ENCODE peak calls at places on chromosomes 16 and 17, in four cellular contexts. I is GM12878, W is K562, J is HL-60. B is an unnamed sample.

GRCh38 chr16:70751593-70751992 is 49.4 kb downstream of the VAC14 start:
- DNase-seq in W (no peak), I (no peak), J (no peak), B (no peak)

GRCh38 chr17:80832266-80832676 is 159.4 kb upstream of the CHMP6 start:
- DNase-seq in W (peak; percentile 58), I (no peak), J (no peak), B (no peak)

GRCh38 chr17:67548693-67549092 is 169.0 kb upstream of the NOL11 start:
- DNase-seq in I (no peak), J (no peak), W (no peak), B (no peak)

GRCh38 chr16:51577621-51578303 is 426.7 kb upstream of the SALL1 start:
- DNase-seq in W (no peak), I (peak; percentile 20), J (no peak), B (no peak)

GRCh38 chr16:1349351-1349750 is 2.3 kb downstream of the TSR3 start:
- DNase-seq in J (no peak), W (no peak), I (no peak), B (no peak)

GRCh38 chr16:65769055-65769465 is 597.4 kb upstream of the CDH5 start:
- DNase-seq in W (peak; percentile 45), I (no peak), J (peak; percentile 76), B (no peak)

GRCh38 chr17:5585814-5586558 is 1.7 kb upstream of the NLRP1 start:
- DNase-seq in J (no peak), W (peak; percentile 5), I (peak; percentile 51), B (no peak)

GRCh38 chr17:37555386-37555785 is 53.8 kb downstream of the SYNRG start:
- DNase-seq in J (no peak), W (no peak), I (no peak), B (no peak)

GRCh38 chr16:66481943-66482390 is 54.9 kb downstream of the BEAN1 start:
- DNase-seq in W (no peak), J (no peak), I (no peak), B (no peak)

GRCh38 chr16:28081391-28081790 is 17.9 kb upstream of the GSG1L start:
- DNase-seq in J (no peak), W (no peak), I (no peak), B (no peak)

GRCh38 chr16:65905326-65905725 is 461.2 kb upstream of the CDH5 start:
- DNase-seq in W (no peak), I (no peak), J (no peak), B (no peak)

GRCh38 chr16:81467072-81467471 is 22.5 kb downstream of the CMIP start:
- DNase-seq in I (no peak), W (no peak), J (no peak), B (no peak)

GRCh38 chr17:40556198-40556661 is 9.0 kb downstream of the CCR7 start:
- DNase-seq in I (no peak), J (no peak), W (no peak), B (no peak)

GRCh38 chr16:87380403-87380802 is 3.2 kb downstream of the FBXO31 start:
- DNase-seq in W (no peak), I (peak; percentile 17), J (no peak), B (no peak)

GRCh38 chr17:82806645-82807044 is 33.2 kb downstream of the ZNF750 start:
- DNase-seq in I (no peak), J (no peak), W (no peak), B (no peak)

GRCh38 chr17:64221679-64222078 is 41.4 kb downstream of the TEX2 start:
- DNase-seq in I (no peak), W (no peak), J (no peak), B (no peak)

GRCh38 chr17:8710766-8711165 is 33.9 kb downstream of the CCDC42 start:
- DNase-seq in J (no peak), W (no peak), I (no peak), B (no peak)

GRCh38 chr17:77332034-77332971 is 191.5 kb downstream of the SEC14L1 start:
- DNase-seq in W (no peak), I (no peak), J (no peak), B (no peak)

GRCh38 chr17:77330602-77331081 is 189.9 kb downstream of the SEC14L1 start:
- DNase-seq in J (no peak), W (no peak), I (no peak), B (no peak)

GRCh38 chr17:77331161-77331864 is 190.5 kb downstream of the SEC14L1 start:
- DNase-seq in I (peak; percentile 75), J (peak; percentile 94), W (peak; percentile 83), B (peak; percentile 93)

GRCh38 chr17:77329741-77330531 is 189.2 kb downstream of the SEC14L1 start:
- DNase-seq in J (no peak), W (no peak), I (no peak), B (no peak)

GRCh38 chr17:77332981-77333685 is 192.4 kb downstream of the SEC14L1 start:
- DNase-seq in J (no peak), W (peak; percentile 45), I (no peak), B (no peak)
- TF ChIP-seq SPI1 in J (no peak), W (no peak), I (no peak), B (no peak)

GRCh38 chr16:53082509-53082908 is 27.7 kb downstream of the CHD9 start:
- DNase-seq in W (no peak), J (no peak), I (no peak), B (no peak)

GRCh38 chr16:53081032-53081424 is 26.2 kb downstream of the CHD9 start:
- DNase-seq in I (no peak), W (no peak), J (no peak), B (no peak)

GRCh38 chr16:53078765-53079484 is 24.1 kb downstream of the CHD9 start:
- DNase-seq in W (no peak), I (no peak), J (no peak), B (no peak)

GRCh38 chr16:53081686-53082407 is 27.1 kb downstream of the CHD9 start:
- DNase-seq in W (no peak), I (no peak), J (no peak), B (no peak)

DNA sequence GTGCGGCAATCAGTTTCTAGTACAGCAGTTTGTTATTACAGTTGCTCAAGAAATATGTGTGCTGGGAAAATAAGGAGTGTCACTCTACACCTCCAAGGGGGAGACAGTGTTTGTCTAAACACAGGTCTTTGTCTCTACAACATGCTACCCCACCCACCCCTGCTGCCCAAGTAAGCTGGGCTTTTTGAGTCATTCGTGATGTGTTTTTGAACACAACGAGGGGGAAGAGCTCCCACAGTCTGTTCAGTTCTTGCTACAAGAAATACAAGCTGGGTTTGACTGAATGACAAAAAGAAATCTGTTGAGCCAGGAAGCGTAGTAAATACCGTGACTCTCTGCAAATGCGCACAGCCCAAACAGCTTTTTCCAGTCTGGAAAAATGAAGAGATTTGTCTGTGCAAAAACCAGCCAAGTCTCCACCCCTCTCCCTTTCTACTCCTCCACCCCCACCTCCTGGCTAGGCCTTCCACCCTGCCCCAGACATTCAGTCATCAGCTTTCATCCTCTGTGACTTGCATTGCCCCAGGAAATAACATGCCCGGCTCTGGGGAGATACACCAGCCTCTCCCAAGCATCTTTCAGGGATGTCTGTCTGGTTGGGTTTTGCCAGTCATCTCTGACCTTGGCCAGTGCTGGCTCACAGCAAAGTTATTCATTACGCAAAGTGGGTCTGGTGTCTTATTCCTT is 25.7 kb downstream of the CHD9 start:
- DNase-seq in I (no peak), W (no peak), J (no peak), B (no peak)
- TF ChIP-seq SPI1 in I (no peak), W (no peak), J (no peak), B (no peak)

GRCh38 chr17:75366432-75366831 is 39.0 kb downstream of the GRB2 start:
- DNase-seq in J (no peak), W (no peak), I (no peak), B (no peak)

GRCh38 chr17:75370288-75370687 is 35.2 kb downstream of the GRB2 start:
- DNase-seq in J (no peak), W (no peak), I (no peak), B (no peak)

GRCh38 chr17:75365931-75366275 is 39.6 kb downstream of the GRB2 start:
- DNase-seq in W (no peak), I (no peak), J (no peak), B (no peak)

GRCh38 chr17:75365009-75365930 is 40.2 kb downstream of the GRB2 start:
- DNase-seq in W (no peak), J (no peak), I (no peak), B (no peak)

DNA sequence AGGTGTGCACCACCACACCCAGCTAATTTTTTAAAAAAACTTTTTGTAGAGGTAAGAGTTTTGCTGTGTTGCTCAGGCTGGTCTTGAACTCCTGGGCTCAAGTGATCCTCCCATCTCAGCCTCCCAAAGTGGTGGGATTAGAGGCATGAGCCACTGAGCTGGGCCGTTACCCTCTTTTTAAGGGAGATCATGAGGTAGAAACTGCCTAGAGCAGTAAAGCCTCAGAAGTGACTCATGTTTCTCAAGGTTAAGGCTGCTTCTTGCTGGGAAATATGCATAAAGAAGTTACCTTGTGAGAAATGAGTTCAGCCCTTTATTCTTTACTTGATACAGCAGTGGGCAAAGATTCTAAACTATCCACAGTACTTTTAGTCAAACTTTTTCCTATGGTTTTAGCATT is 38.2 kb downstream of the GRB2 start:
- DNase-seq in W (no peak), J (no peak), I (no peak), B (no peak)
- TF ChIP-seq SPI1 in W (no peak), J (no peak), I (no peak), B (no peak)

GRCh38 chr16:56286819-56287218 is 95.5 kb downstream of the GNAO1 start:
- DNase-seq in I (no peak), J (no peak), W (no peak), B (no peak)
- TF ChIP-seq SPI1 in I (no peak), J (no peak), W (no peak), B (no peak)

DNA sequence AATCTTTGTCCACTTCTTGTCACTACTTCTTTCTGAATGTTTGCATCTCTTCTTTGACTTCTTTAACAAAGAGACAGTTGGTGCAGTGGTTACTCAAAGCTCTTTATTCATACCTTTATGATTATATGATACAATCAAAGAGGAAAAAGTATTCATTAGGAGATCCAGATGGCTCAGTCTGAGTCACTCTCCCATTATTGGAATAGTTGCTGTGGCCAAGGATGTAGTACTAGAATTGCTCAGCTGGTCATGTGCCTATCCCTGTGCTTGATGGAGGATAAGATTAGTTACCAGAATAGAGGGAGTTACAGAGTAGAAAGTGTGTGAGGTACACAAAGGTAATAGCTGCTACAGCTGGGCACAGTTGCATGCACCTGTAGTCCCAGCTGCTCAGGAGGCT is 18.3 kb downstream of the BCAS3 start:
- DNase-seq in W (no peak), I (no peak), J (no peak), B (no peak)
- TF ChIP-seq SPI1 in W (no peak), I (no peak), J (no peak), B (no peak)

DNA sequence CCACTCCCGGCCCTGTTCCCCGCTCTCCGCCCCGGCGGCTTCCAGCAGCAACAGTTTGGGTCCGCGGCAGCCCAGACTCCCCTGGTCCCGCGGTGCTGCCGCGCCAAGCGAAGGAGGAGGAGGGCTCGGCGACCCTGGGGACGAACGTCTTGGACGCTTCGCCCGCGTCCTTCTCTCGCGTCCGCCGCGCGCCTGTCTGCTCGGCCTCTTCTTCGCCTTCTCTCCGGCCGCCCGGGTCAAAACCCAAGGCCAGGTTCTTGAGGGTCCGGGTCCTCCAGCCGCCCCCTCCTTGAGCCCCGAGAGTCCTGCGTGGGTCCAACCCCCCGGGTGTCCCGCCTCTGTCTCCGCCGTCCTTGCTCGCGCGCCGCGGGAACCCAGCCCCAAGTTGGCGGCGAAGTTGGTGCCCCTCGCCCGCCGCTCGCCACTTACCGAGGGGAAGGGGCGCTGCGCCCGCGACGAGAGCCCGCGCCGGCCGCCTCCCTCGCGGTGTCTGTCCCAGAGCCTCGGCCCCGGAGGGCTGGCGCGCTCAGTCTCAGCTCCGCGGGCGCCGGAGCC is 1.4 kb upstream of the GRIN2C start:
- DNase-seq in W (no peak), J (no peak), I (no peak), B (no peak)
- TF ChIP-seq SPI1 in W (no peak), J (no peak), I (no peak), B (no peak)